ENCODE peak calls at places on chromosome 2, in nine cellular contexts. Q is IMR-90; R is neural progenitor cell; S is CD4-positive, CD25-positive, alpha-beta regulatory T cell; V is thyroid gland; M is heart left ventricle; U is mucosa of descending colon; L is adipocyte; P is MM.1S. X is an unnamed sample. For H3K9me3, the result is how much of the 10 kb centered on the place peaks cover.

GRCh38 chr2:67393237-67393636 is 3.9 kb upstream of the ETAA1 start:
- DNase-seq in Q (peak), R (no peak), S (no peak), V (no peak), M (no peak), U (no peak), L (peak), P (no peak), X (no peak)

GRCh38 chr2:187206071-187206470 is 242.0 kb downstream of the CALCRL start:
- DNase-seq in Q (no peak), R (peak), S (no peak), V (no peak), M (no peak), U (no peak), L (no peak), P (no peak), X (no peak)

GRCh38 chr2:144671695-144672094 is 151.8 kb upstream of the ZEB2 start:
- DNase-seq in Q (peak), R (no peak), S (no peak), V (no peak), M (no peak), U (no peak), L (no peak), P (no peak), X (no peak)

GRCh38 chr2:119282966-119283511 is 59.4 kb downstream of the STEAP3 start:
- DNase-seq in Q (no peak), R (no peak), S (no peak), V (peak), M (peak), U (no peak), L (no peak), P (no peak), X (no peak)

GRCh38 chr2:222433381-222434173 is 9.2 kb downstream of the SGPP2 start:
- DNase-seq in Q (no peak), R (no peak), S (no peak), V (peak), M (no peak), U (no peak), L (no peak), P (no peak), X (no peak)

GRCh38 chr2:708667-709066 is 31.5 kb upstream of the TMEM18 start:
- DNase-seq in Q (no peak), R (no peak), S (no peak), V (no peak), M (no peak), U (no peak), L (no peak), P (no peak), X (no peak)

GRCh38 chr2:44941551-44942234 is at the start of gene SIX3:
- DNase-seq in Q (no peak), R (peak), S (peak), V (no peak), M (no peak), U (no peak), L (peak), P (peak), X (peak)

GRCh38 chr2:223027442-223027841 is 24.5 kb upstream of the KCNE4 start:
- DNase-seq in Q (peak), R (no peak), S (no peak), V (peak), M (no peak), U (no peak), L (peak), P (no peak), X (no peak)

GRCh38 chr2:191867507-191867847 is 20.6 kb upstream of the CAVIN2 start:
- DNase-seq in Q (no peak), R (no peak), S (no peak), V (no peak), M (no peak), U (no peak), L (no peak), P (no peak), X (no peak)

GRCh38 chr2:104786204-104786603 is 67.7 kb upstream of the POU3F3 start:
- DNase-seq in Q (no peak), R (no peak), S (no peak), V (no peak), M (no peak), U (no peak), L (no peak), P (no peak), X (no peak)

GRCh38 chr2:219289537-219290361 is 10.6 kb downstream of the DNAJB2 start:
- DNase-seq in Q (peak), R (no peak), S (no peak), V (peak), M (peak), U (peak), L (peak), P (no peak), X (no peak)

GRCh38 chr2:202335791-202336467 is 40.2 kb upstream of the BMPR2 start:
- DNase-seq in Q (peak), R (no peak), S (no peak), V (no peak), M (no peak), U (no peak), L (no peak), P (no peak), X (no peak)

GRCh38 chr2:72115361-72116080 is 32.1 kb downstream of the CYP26B1 start:
- DNase-seq in Q (peak), R (no peak), S (no peak), V (no peak), M (no peak), U (no peak), L (peak), P (no peak), X (peak)

GRCh38 chr2:112493048-112493447 is 11.1 kb downstream of the TTL start:
- DNase-seq in Q (peak), R (no peak), S (no peak), V (no peak), M (no peak), U (no peak), L (peak), P (no peak), X (no peak)

GRCh38 chr2:232624554-232624842 is 8.9 kb upstream of the EFHD1 start:
- DNase-seq in Q (no peak), R (no peak), S (no peak), V (no peak), M (no peak), U (no peak), L (peak), P (no peak), X (no peak)

GRCh38 chr2:202035941-202036372 is 2.3 kb downstream of the FZD7 start:
- DNase-seq in Q (peak), R (peak), S (no peak), V (no peak), M (peak), U (no peak), L (no peak), P (no peak), X (no peak)

GRCh38 chr2:146321175-146321574 is 1523.7 kb upstream of the ACVR2A start:
- DNase-seq in Q (peak), R (peak), S (no peak), V (no peak), M (no peak), U (no peak), L (no peak), P (no peak), X (no peak)

GRCh38 chr2:152718909-152719645 is 657 bp downstream of the ARL6IP6 start:
- DNase-seq in Q (no peak), R (peak), S (no peak), V (no peak), M (no peak), U (peak), L (peak), P (peak), X (peak)

GRCh38 chr2:82950148-82950547 is 1508.9 kb downstream of the SUCLG1 start:
- DNase-seq in Q (no peak), R (no peak), S (no peak), V (no peak), M (no peak), U (no peak), L (no peak), P (no peak), X (no peak)

GRCh38 chr2:96964221-96964905 is 22.0 kb downstream of the FAM178B start:
- DNase-seq in Q (no peak), R (no peak), S (no peak), V (no peak), M (no peak), U (no peak), L (no peak), P (no peak), X (no peak)

GRCh38 chr2:16118611-16119590 is 178.6 kb downstream of the MYCN start:
- DNase-seq in Q (no peak), R (no peak), S (no peak), V (no peak), M (no peak), U (no peak), L (no peak), P (no peak), X (no peak)

GRCh38 chr2:43225093-43225787 is 1.2 kb downstream of the ZFP36L2 start:
- DNase-seq in Q (peak), R (peak), S (peak), V (peak), M (peak), U (peak), L (peak), P (peak), X (no peak)

GRCh38 chr2:128315829-128316776 is 2.6 kb downstream of the HS6ST1 start:
- DNase-seq in Q (peak), R (no peak), S (no peak), V (no peak), M (no peak), U (peak), L (peak), P (no peak), X (no peak)

GRCh38 chr2:8307779-8308178 is 374.1 kb upstream of the ID2 start:
- DNase-seq in Q (no peak), R (no peak), S (no peak), V (no peak), M (no peak), U (no peak), L (no peak), P (no peak), X (no peak)

GRCh38 chr2:8312861-8313768 is 368.7 kb upstream of the ID2 start:
- DNase-seq in Q (peak), R (peak), S (no peak), V (peak), M (no peak), U (no peak), L (peak), P (peak), X (peak)

GRCh38 chr2:8312221-8312620 is 369.6 kb upstream of the ID2 start:
- DNase-seq in Q (no peak), R (peak), S (no peak), V (no peak), M (no peak), U (no peak), L (no peak), P (no peak), X (no peak)

GRCh38 chr2:8309131-8309530 is 372.7 kb upstream of the ID2 start:
- DNase-seq in Q (no peak), R (no peak), S (no peak), V (no peak), M (no peak), U (no peak), L (no peak), P (no peak), X (no peak)

GRCh38 chr2:8310557-8311455 is 371.1 kb upstream of the ID2 start:
- DNase-seq in Q (no peak), R (no peak), S (no peak), V (no peak), M (no peak), U (no peak), L (no peak), P (no peak), X (no peak)
- H3K9me3 ChIP-seq in Q (under half), R (under half), S (under half), V (under half), M (under half), U (under half), L (under half), P (under half), X (under half)

GRCh38 chr2:177211602-177212105 is 940 bp upstream of the HNRNPA3 start:
- DNase-seq in Q (no peak), R (no peak), S (no peak), V (no peak), M (no peak), U (no peak), L (peak), P (peak), X (no peak)
- H3K4me3 ChIP-seq in Q (peak), R (peak), S (peak), V (peak), M (peak), U (peak), L (peak), P (peak), X (peak)

GRCh38 chr2:6394266-6394665 is 471.4 kb downstream of the CMPK2 start:
- DNase-seq in Q (no peak), R (no peak), S (no peak), V (no peak), M (no peak), U (no peak), L (no peak), P (no peak), X (no peak)

GRCh38 chr2:6392966-6393365 is 472.7 kb downstream of the CMPK2 start:
- DNase-seq in Q (no peak), R (no peak), S (no peak), V (no peak), M (no peak), U (no peak), L (peak), P (no peak), X (no peak)

GRCh38 chr2:6392354-6392753 is 473.4 kb downstream of the CMPK2 start:
- DNase-seq in Q (no peak), R (no peak), S (no peak), V (no peak), M (no peak), U (no peak), L (no peak), P (no peak), X (no peak)
- H3K9me3 ChIP-seq in Q (under half), R (under half), S (under half), V (under half), M (under half), U (under half), L (under half), P (under half), X (under half)

GRCh38 chr2:14817848-14818247 is 185.3 kb downstream of the LRATD1 start:
- DNase-seq in Q (no peak), R (no peak), S (no peak), V (no peak), M (no peak), U (no peak), L (no peak), P (no peak), X (no peak)
- H3K4me3 ChIP-seq in Q (no peak), R (no peak), S (no peak), V (no peak), M (no peak), U (no peak), L (no peak), P (no peak), X (no peak)

DNA sequence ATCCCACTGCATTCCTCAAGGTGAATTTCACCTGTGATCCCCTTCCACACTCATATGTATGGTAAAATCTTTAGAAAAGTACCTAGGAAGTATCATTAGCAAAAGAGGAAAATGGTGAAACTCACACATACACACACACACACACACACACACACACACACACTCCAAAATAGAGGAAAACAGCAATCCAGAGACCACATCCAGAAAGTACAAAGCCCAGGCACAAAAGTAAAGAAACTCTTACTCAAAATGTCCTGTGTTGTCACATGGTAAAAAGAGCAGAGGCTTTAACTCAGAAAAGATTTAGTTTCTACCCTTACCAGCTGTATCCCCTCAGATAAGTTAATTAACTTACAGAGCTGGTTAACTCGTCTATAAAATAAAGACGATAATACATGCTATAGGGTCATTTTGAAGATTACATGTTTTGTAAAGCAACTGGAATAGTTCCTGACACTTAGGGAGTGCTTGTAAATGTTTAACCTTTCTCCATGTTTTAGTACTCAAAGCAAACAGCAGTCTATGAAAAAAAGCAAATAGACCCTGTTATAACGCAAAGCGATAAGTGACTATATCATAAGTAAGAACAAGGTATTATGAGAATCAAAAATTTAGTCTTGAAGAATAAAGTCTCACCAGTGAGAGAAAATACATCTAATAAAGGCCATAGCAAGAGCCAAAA is 360.0 kb upstream of the LRATD1 start:
- DNase-seq in Q (no peak), R (no peak), S (no peak), V (no peak), M (no peak), U (no peak), L (no peak), P (no peak), X (no peak)
- H3K9me3 ChIP-seq in Q (under half), R (under half), S (under half), V (under half), M (under half), U (under half), L (under half), P (under half), X (under half)

GRCh38 chr2:139228276-139228675 is 448.1 kb upstream of the NXPH2 start:
- DNase-seq in Q (no peak), R (no peak), S (no peak), V (no peak), M (no peak), U (no peak), L (no peak), P (no peak), X (no peak)

GRCh38 chr2:139230881-139231280 is 450.7 kb upstream of the NXPH2 start:
- DNase-seq in Q (no peak), R (no peak), S (no peak), V (no peak), M (no peak), U (no peak), L (no peak), P (no peak), X (no peak)

GRCh38 chr2:139225961-139226360 is 445.8 kb upstream of the NXPH2 start:
- DNase-seq in Q (no peak), R (no peak), S (no peak), V (no peak), M (no peak), U (no peak), L (no peak), P (no peak), X (no peak)
- H3K4me3 ChIP-seq in Q (no peak), R (no peak), S (no peak), V (no peak), M (no peak), U (no peak), L (no peak), P (no peak), X (no peak)

DNA sequence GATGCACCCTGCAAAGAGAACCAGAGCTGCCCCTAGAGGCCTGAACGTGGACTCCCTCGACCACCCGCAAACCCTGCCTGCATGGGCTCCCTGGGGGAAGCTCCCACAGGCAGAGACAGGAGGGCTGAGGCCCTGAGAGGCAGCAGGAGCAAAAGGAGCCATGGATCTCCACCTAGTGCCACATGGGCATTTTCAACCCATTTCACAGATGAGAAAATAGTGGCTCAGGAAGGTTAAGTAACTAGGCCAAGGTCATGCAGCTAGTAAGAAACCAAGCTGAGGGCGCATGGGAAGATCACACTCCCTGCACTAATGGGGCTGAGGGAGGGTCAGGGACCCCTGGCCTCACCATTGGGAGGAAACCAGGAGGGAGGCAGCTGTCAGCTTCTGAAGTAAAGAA is 271.7 kb upstream of the RAB6C start:
- DNase-seq in Q (no peak), R (no peak), S (no peak), V (no peak), M (no peak), U (no peak), L (no peak), P (no peak), X (no peak)
- H3K9me3 ChIP-seq in Q (under half), R (under half), S (under half), V (under half), M (under half), U (under half), L (under half), P (under half), X (under half)

GRCh38 chr2:240603081-240603835 is 16.7 kb downstream of the CAPN10 start:
- DNase-seq in Q (no peak), R (no peak), S (no peak), V (no peak), M (no peak), U (peak), L (no peak), P (no peak), X (no peak)
- H3K4me3 ChIP-seq in Q (no peak), R (no peak), S (no peak), V (no peak), M (no peak), U (no peak), L (no peak), P (no peak), X (no peak)

GRCh38 chr2:12141618-12142220 is 395.3 kb downstream of the LPIN1 start:
- DNase-seq in Q (no peak), R (no peak), S (no peak), V (no peak), M (no peak), U (no peak), L (no peak), P (no peak), X (no peak)
- H3K9me3 ChIP-seq in Q (under half), R (under half), S (under half), V (under half), M (under half), U (under half), L (under half), P (under half), X (under half)

GRCh38 chr2:176291768-176292393 is 22.6 kb downstream of the MTX2 start:
- DNase-seq in Q (no peak), R (no peak), S (no peak), V (peak), M (no peak), U (no peak), L (no peak), P (peak), X (no peak)

GRCh38 chr2:176292608-176293007 is 23.4 kb downstream of the MTX2 start:
- DNase-seq in Q (no peak), R (no peak), S (no peak), V (no peak), M (no peak), U (no peak), L (no peak), P (no peak), X (no peak)

GRCh38 chr2:176297067-176297466 is 27.8 kb downstream of the MTX2 start:
- DNase-seq in Q (no peak), R (no peak), S (no peak), V (no peak), M (no peak), U (no peak), L (no peak), P (no peak), X (no peak)

GRCh38 chr2:176293334-176293733 is 24.1 kb downstream of the MTX2 start:
- DNase-seq in Q (no peak), R (no peak), S (no peak), V (no peak), M (no peak), U (no peak), L (no peak), P (no peak), X (no peak)

GRCh38 chr2:176291335-176291734 is 22.1 kb downstream of the MTX2 start:
- DNase-seq in Q (no peak), R (no peak), S (no peak), V (no peak), M (no peak), U (no peak), L (no peak), P (no peak), X (no peak)
- H3K4me3 ChIP-seq in Q (no peak), R (no peak), S (no peak), V (no peak), M (no peak), U (no peak), L (no peak), P (no peak), X (no peak)

X was measured in HCT116.